ENCODE peak calls at places on chromosomes 3 and 15, in four cellular contexts. One of them, this sample, is unnamed.
A peak's percentile ranks its signal among the peaks of the same experiment; 100 is the strongest.

GRCh38 chr3:105774444-105775180 is 94.2 kb downstream of the CBLB start:
- DNase-seq in activated CD4-positive, alpha-beta T cell treated with anti-CD3 and anti-CD28 coated beads, Interleukin-2, amount 10 ng/mL, durations not matched to agents 7 days and 5 days: no peak
- DNase-seq in NCI-H1092 treated with DMSO at 0.1 percent for 48 hours: no peak
- DNase-seq in T-cell: no peak
- DNase-seq in this sample: no peak

GRCh38 chr3:138782748-138783147 is 52.0 kb downstream of the PIK3CB start:
- DNase-seq in activated CD4-positive, alpha-beta T cell treated with anti-CD3 and anti-CD28 coated beads, Interleukin-2, amount 10 ng/mL, durations not matched to agents 7 days and 5 days: no peak
- DNase-seq in T-cell: no peak
- DNase-seq in NCI-H1092 treated with DMSO at 0.1 percent for 48 hours: no peak
- DNase-seq in this sample: no peak

GRCh38 chr3:12139111-12139511 is 19.6 kb downstream of the TIMP4 start:
- DNase-seq in activated CD4-positive, alpha-beta T cell treated with anti-CD3 and anti-CD28 coated beads, Interleukin-2, amount 10 ng/mL, durations not matched to agents 7 days and 5 days: no peak
- DNase-seq in NCI-H1092 treated with DMSO at 0.1 percent for 48 hours: no peak
- DNase-seq in T-cell: no peak
- DNase-seq in this sample: peak; percentile 36

GRCh38 chr15:89111961-89112340 is 23.7 kb downstream of the ABHD2 start:
- DNase-seq in activated CD4-positive, alpha-beta T cell treated with anti-CD3 and anti-CD28 coated beads, Interleukin-2, amount 10 ng/mL, durations not matched to agents 7 days and 5 days: no peak
- DNase-seq in NCI-H1092 treated with DMSO at 0.1 percent for 48 hours: no peak
- DNase-seq in T-cell: no peak
- DNase-seq in this sample: no peak

GRCh38 chr3:5232570-5232969 is 45.1 kb downstream of the EDEM1 start:
- DNase-seq in NCI-H1092 treated with DMSO at 0.1 percent for 48 hours: no peak
- DNase-seq in activated CD4-positive, alpha-beta T cell treated with anti-CD3 and anti-CD28 coated beads, Interleukin-2, amount 10 ng/mL, durations not matched to agents 7 days and 5 days: no peak
- DNase-seq in T-cell: no peak
- DNase-seq in this sample: no peak

GRCh38 chr3:99669879-99670555 is 31.6 kb downstream of the COL8A1 start:
- DNase-seq in NCI-H1092 treated with DMSO at 0.1 percent for 48 hours: no peak
- DNase-seq in T-cell: no peak
- DNase-seq in activated CD4-positive, alpha-beta T cell treated with anti-CD3 and anti-CD28 coated beads, Interleukin-2, amount 10 ng/mL, durations not matched to agents 7 days and 5 days: no peak
- DNase-seq in this sample: no peak

GRCh38 chr3:64179249-64179648 is 46.0 kb downstream of the PRICKLE2 start:
- DNase-seq in T-cell: no peak
- DNase-seq in activated CD4-positive, alpha-beta T cell treated with anti-CD3 and anti-CD28 coated beads, Interleukin-2, amount 10 ng/mL, durations not matched to agents 7 days and 5 days: no peak
- DNase-seq in NCI-H1092 treated with DMSO at 0.1 percent for 48 hours: peak; percentile 41
- DNase-seq in this sample: no peak

GRCh38 chr3:41715376-41715775 is 246.5 kb downstream of the ULK4 start:
- DNase-seq in activated CD4-positive, alpha-beta T cell treated with anti-CD3 and anti-CD28 coated beads, Interleukin-2, amount 10 ng/mL, durations not matched to agents 7 days and 5 days: no peak
- DNase-seq in T-cell: no peak
- DNase-seq in NCI-H1092 treated with DMSO at 0.1 percent for 48 hours: no peak
- DNase-seq in this sample: no peak